ENCODE peak calls at places on chromosome 6, in six cellular contexts. F is prostate gland, D is heart left ventricle, B is ovary, J is stomach, C is body of pancreas. O is an unnamed sample.

GRCh38 chr6:72621243-72622093 is at the start of gene KCNQ5:
- DNase-seq in C (peak), F (no peak), B (no peak), J (no peak), D (peak), O (peak)

GRCh38 chr6:82589509-82590206 is 226.0 kb downstream of the TPBG start:
- DNase-seq in D (no peak), F (no peak), B (no peak), J (no peak), C (no peak), O (peak)

GRCh38 chr6:37155394-37156312 is 14.3 kb upstream of the PIM1 start:
- DNase-seq in D (no peak), J (peak), F (no peak), B (no peak), C (peak), O (peak)

GRCh38 chr6:156694679-156695078 is 82.5 kb upstream of the ARID1B start:
- DNase-seq in D (no peak), F (no peak), B (no peak), C (no peak), J (no peak), O (no peak)

GRCh38 chr6:141158740-141159139 is 974.0 kb upstream of the GJE1 start:
- DNase-seq in J (no peak), C (no peak), B (no peak), F (no peak), D (no peak), O (no peak)

GRCh38 chr6:21333715-21334114 is 259.8 kb upstream of the SOX4 start:
- DNase-seq in J (no peak), F (no peak), D (no peak), C (no peak), B (no peak), O (no peak)

GRCh38 chr6:169529931-169530761 is 171.7 kb downstream of the WDR27 start:
- DNase-seq in B (no peak), F (peak), C (peak), J (no peak), D (no peak), O (no peak)

GRCh38 chr6:166815629-166816028 is 140.7 kb downstream of the RNASET2 start:
- DNase-seq in D (no peak), B (no peak), J (no peak), F (no peak), C (no peak), O (no peak)

GRCh38 chr6:135322427-135323201 is 141.5 kb downstream of the MYB start:
- DNase-seq in F (no peak), J (no peak), D (no peak), B (no peak), C (no peak), O (peak)

GRCh38 chr6:158770948-158771347 is 48.2 kb downstream of the EZR start:
- DNase-seq in B (no peak), J (no peak), D (peak), F (no peak), C (no peak), O (peak)

GRCh38 chr6:38192486-38192885 is 373.0 kb downstream of the ZFAND3 start:
- DNase-seq in F (no peak), J (no peak), C (no peak), D (no peak), B (no peak), O (no peak)

GRCh38 chr6:38348366-38348765 is 291.4 kb downstream of the BTBD9 start:
- DNase-seq in D (no peak), J (no peak), F (no peak), C (no peak), B (no peak), O (no peak)

GRCh38 chr6:30163090-30163917 is at the start of gene TRIM15:
- DNase-seq in D (no peak), J (no peak), C (no peak), F (no peak), B (no peak), O (no peak)

GRCh38 chr6:131721161-131721560 is 10.3 kb upstream of the CTAGE9 start:
- DNase-seq in F (no peak), J (no peak), B (no peak), D (no peak), C (no peak), O (no peak)

GRCh38 chr6:107237992-107238660 is 122.8 kb upstream of the BEND3 start:
- DNase-seq in F (no peak), C (no peak), B (no peak), D (no peak), J (no peak), O (no peak)

GRCh38 chr6:156848123-156848522 is 70.9 kb downstream of the ARID1B start:
- DNase-seq in D (no peak), F (no peak), B (no peak), C (no peak), J (no peak), O (no peak)

GRCh38 chr6:37435373-37435772 is 2.4 kb downstream of the CMTR1 start:
- DNase-seq in D (no peak), C (no peak), J (no peak), B (no peak), F (no peak), O (no peak)

GRCh38 chr6:32187009-32187709 is 2.8 kb downstream of the PBX2 start:
- DNase-seq in C (no peak), B (no peak), J (no peak), D (no peak), F (no peak), O (no peak)

GRCh38 chr6:170172406-170172805 is 118.5 kb downstream of the DLL1 start:
- DNase-seq in J (no peak), F (no peak), D (no peak), B (no peak), C (no peak), O (no peak)

GRCh38 chr6:32204268-32204715 is 11.8 kb upstream of the GPSM3 start:
- DNase-seq in J (no peak), F (no peak), C (no peak), D (no peak), B (no peak), O (no peak)

GRCh38 chr6:54390362-54390761 is 82.1 kb downstream of the TINAG start:
- DNase-seq in D (no peak), C (no peak), B (no peak), J (no peak), F (no peak), O (no peak)

GRCh38 chr6:157267109-157267611 is 56.2 kb downstream of the TMEM242 start:
- DNase-seq in D (no peak), C (no peak), J (no peak), F (no peak), B (no peak), O (no peak)

GRCh38 chr6:25670793-25671513 is 18.9 kb downstream of the SCGN start:
- DNase-seq in D (no peak), F (no peak), J (no peak), B (no peak), C (no peak), O (no peak)

GRCh38 chr6:157265630-157266029 is 57.7 kb downstream of the TMEM242 start:
- DNase-seq in C (no peak), F (no peak), D (no peak), J (no peak), B (no peak), O (no peak)

GRCh38 chr6:35470663-35471120 is 2.5 kb downstream of the RPL10A start:
- DNase-seq in J (no peak), B (no peak), D (no peak), C (no peak), F (no peak), O (no peak)

GRCh38 chr6:35468980-35469710 is 944 bp downstream of the RPL10A start:
- DNase-seq in F (no peak), J (no peak), B (peak), D (no peak), C (no peak), O (no peak)

GRCh38 chr6:35471836-35472345 is 3.7 kb downstream of the RPL10A start:
- DNase-seq in D (no peak), F (no peak), B (no peak), J (no peak), C (no peak), O (no peak)

GRCh38 chr6:35468181-35468979 is at the start of gene RPL10A:
- DNase-seq in J (peak), B (peak), F (peak), D (peak), C (peak), O (peak)

GRCh38 chr6:35469711-35470662 is 1.8 kb downstream of the RPL10A start:
- DNase-seq in D (no peak), F (no peak), C (peak), J (peak), B (no peak), O (peak)
- TF ChIP-seq POLR2A in D (no peak), F (no peak), C (no peak), J (no peak), B (no peak), O (no peak)

DNA sequence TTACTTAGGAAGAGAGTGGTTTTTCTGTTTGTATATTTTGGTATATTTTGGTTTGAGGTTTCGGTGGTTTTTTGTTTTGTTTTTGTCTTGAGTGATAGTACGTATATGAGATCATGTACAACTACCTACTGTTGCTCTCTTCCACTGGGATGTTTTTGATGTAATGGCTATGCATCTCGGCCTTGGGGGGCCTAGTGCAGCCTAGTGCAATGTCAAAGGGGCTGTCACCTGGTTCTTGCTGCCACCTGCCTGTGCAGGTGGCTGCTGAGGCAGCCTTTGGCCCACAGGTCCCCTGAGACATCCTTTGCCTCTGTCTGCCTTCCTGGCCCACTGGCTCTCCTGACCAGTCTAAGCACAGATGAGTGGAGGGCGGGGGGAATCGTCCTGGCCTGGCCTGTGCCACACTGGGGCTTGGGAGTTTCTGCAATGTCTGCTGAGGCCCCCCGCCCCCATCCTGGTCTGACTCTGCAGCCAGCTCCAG is 546.6 kb downstream of the CD83 start:
- DNase-seq in F (no peak), B (no peak), D (no peak), J (no peak), C (no peak), O (no peak)
- TF ChIP-seq CTCF in F (no peak), B (no peak), D (no peak), J (no peak), C (no peak), O (no peak)

GRCh38 chr6:16369989-16370388 is 131.6 kb downstream of the GMPR start:
- DNase-seq in J (no peak), D (no peak), B (no peak), F (no peak), C (no peak), O (no peak)
- H3K4me3 ChIP-seq in J (no peak), D (no peak), B (no peak), F (no peak), C (no peak), O (no peak)

GRCh38 chr6:44265003-44265842 is at the start of gene NFKBIE:
- DNase-seq in J (peak), B (peak), F (peak), C (peak), D (peak), O (peak)
- TF ChIP-seq POLR2A in J (no peak), B (peak), F (peak), C (peak), D (peak), O (peak)

GRCh38 chr6:139895205-139895793 is 520.9 kb upstream of the CITED2 start:
- DNase-seq in F (no peak), D (no peak), C (no peak), B (no peak), J (no peak), O (no peak)
- TF ChIP-seq CTCF in F (no peak), D (peak), C (no peak), B (no peak), J (no peak), O (no peak)

GRCh38 chr6:148760568-148761531 is 14.0 kb downstream of the UST start:
- DNase-seq in F (peak), D (peak), B (peak), J (peak), C (peak), O (peak)
- H3K4me3 ChIP-seq in F (peak), D (peak), B (peak), J (peak), C (no peak), O (no peak)

GRCh38 chr6:63509652-63510352 is 62.5 kb upstream of the LOC128125822 start:
- DNase-seq in D (peak), B (peak), J (peak), F (peak), C (peak), O (peak)
- TF ChIP-seq POLR2A in D (no peak), B (no peak), J (no peak), F (no peak), C (peak), O (no peak)

O was measured in thyroid gland.